ENCODE peak calls at places on chromosomes 4 and X, in nine cellular contexts. V is suprapubic skin; Y is fibroblast of pulmonary artery; H is SK-N-SH; J is GM06990; A is CD8-positive, alpha-beta T cell; C is heart right ventricle; E is thyroid gland; R is GM12865. M is an unnamed sample.

GRCh38 chr4:117264072-117264471 is 178.7 kb upstream of the TRAM1L1 start:
- DNase-seq in V (no peak), R (no peak), H (no peak), Y (no peak), C (no peak), J (no peak), A (no peak), E (no peak), M (no peak)

GRCh38 chrX:103607385-103608304 is at the start of gene TCEAL3:
- DNase-seq in H (peak), J (peak), E (peak), C (peak), Y (peak), R (peak), V (peak), A (peak), M (no peak)

GRCh38 chrX:117895418-117895817 is 221.2 kb downstream of the KLHL13 start:
- DNase-seq in V (no peak), J (peak), A (no peak), C (no peak), H (no peak), E (no peak), R (peak), Y (no peak), M (no peak)

GRCh38 chrX:129737921-129738320 is 858 bp upstream of the XPNPEP2 start:
- DNase-seq in R (peak), Y (no peak), E (no peak), J (no peak), A (no peak), H (no peak), V (peak), C (no peak), M (no peak)

GRCh38 chrX:150771116-150771515 is 77.9 kb downstream of the MTMR1 start:
- DNase-seq in J (no peak), A (no peak), E (no peak), C (no peak), Y (no peak), V (no peak), R (no peak), H (no peak), M (no peak)

GRCh38 chr4:153159016-153159415 is 45.2 kb upstream of the TRIM2 start:
- DNase-seq in Y (no peak), E (no peak), H (no peak), C (no peak), J (no peak), V (no peak), R (no peak), A (no peak), M (no peak)

GRCh38 chr4:47104986-47105385 is 73.6 kb downstream of the GABRB1 start:
- DNase-seq in V (no peak), C (no peak), R (no peak), A (no peak), Y (peak), E (no peak), J (no peak), H (no peak), M (no peak)

GRCh38 chr4:8414377-8414776 is 26.1 kb downstream of the ACOX3 start:
- DNase-seq in R (no peak), J (no peak), Y (no peak), C (no peak), E (no peak), A (no peak), V (no peak), H (no peak), M (no peak)

GRCh38 chr4:133390198-133390855 is 241.2 kb downstream of the PCDH10 start:
- DNase-seq in R (peak), J (no peak), C (no peak), A (no peak), H (no peak), E (no peak), V (no peak), Y (no peak), M (no peak)

GRCh38 chrX:134148293-134148692 is 88.7 kb upstream of the CCDC160 start:
- DNase-seq in E (no peak), V (no peak), R (no peak), J (no peak), A (no peak), Y (no peak), H (no peak), C (no peak), M (no peak)

GRCh38 chr4:76950052-76950845 is 697 bp downstream of the SEPTIN11 start:
- DNase-seq in Y (peak), E (peak), J (peak), A (peak), V (peak), R (peak), C (peak), H (peak), M (no peak)

GRCh38 chr4:48944252-48944651 is 37.7 kb upstream of the OCIAD2 start:
- DNase-seq in A (no peak), V (no peak), R (no peak), H (no peak), E (peak), C (no peak), J (no peak), Y (peak), M (no peak)

GRCh38 chrX:16196829-16197228 is 29.5 kb downstream of the MAGEB17 start:
- DNase-seq in J (no peak), Y (no peak), A (no peak), V (no peak), C (no peak), E (no peak), H (no peak), R (no peak), M (no peak)

GRCh38 chr4:38499101-38499500 is 164.9 kb upstream of the KLF3 start:
- DNase-seq in C (no peak), V (no peak), J (no peak), E (no peak), H (no peak), R (no peak), Y (no peak), A (no peak), M (no peak)

GRCh38 chr4:123398803-123399637 is 2.4 kb downstream of the SPRY1 start:
- DNase-seq in H (peak), C (peak), R (peak), Y (peak), J (peak), V (peak), E (peak), A (peak), M (no peak)

GRCh38 chr4:54802336-54802735 is 144.6 kb downstream of the KIT start:
- DNase-seq in E (no peak), R (no peak), J (no peak), A (no peak), Y (no peak), H (no peak), C (no peak), V (no peak), M (no peak)

GRCh38 chrX:9482408-9482807 is 17.6 kb downstream of the TBL1X start:
- DNase-seq in Y (no peak), H (no peak), E (no peak), J (no peak), R (peak), C (no peak), V (no peak), A (no peak), M (no peak)

GRCh38 chrX:9785944-9786741 is at the start of gene SHROOM2:
- DNase-seq in E (peak), J (no peak), R (no peak), A (no peak), Y (peak), C (no peak), H (peak), V (no peak), M (no peak)

GRCh38 chrX:115892056-115892708 is 278.4 kb upstream of the AGTR2 start:
- DNase-seq in H (no peak), A (no peak), J (no peak), E (no peak), Y (no peak), V (no peak), R (no peak), C (no peak), M (no peak)

DNA sequence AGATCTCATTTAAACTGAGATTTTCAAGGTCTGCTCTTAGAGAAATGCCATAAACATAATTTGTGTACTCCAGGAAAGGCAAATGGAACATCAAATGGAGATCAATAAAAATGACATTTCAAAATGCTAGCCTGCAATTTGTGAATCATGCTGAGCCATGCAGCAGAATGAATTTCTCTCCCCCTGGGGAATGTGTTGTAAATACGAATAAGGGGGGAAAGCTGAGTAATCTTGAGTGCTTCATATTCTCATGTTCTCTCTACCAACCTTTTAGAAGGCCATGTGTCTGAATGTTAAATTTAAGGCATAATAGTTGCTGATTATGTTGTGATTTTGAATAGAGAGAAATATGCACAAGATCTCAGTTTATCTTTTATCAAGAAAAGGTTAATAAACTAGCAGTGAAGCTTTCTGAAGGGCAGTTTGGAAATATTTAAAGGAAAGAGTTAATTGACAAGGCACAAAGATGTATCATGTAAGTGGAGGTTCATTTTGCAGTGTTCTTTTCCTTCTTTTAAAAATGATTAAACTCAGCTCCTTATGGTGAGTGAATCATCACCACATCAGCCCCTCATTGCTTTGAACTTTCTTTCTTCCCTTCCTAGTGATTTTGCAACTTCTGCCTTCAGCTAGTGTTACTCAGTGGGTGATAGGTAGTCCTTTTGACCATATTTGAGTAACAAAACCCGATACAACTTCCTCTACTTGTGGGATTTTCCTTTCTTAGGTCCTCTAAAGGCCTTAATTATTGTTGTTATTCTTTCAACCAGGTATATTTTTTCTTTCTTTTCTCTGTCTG is 8.0 kb downstream of the ZCCHC4 start:
- DNase-seq in R (no peak), J (no peak), Y (peak), E (no peak), A (no peak), H (no peak), V (no peak), C (no peak), M (peak)
- H3K4me3 ChIP-seq in R (no peak), J (no peak), Y (no peak), E (no peak), A (no peak), H (no peak), V (no peak), C (no peak), M (peak)

DNA sequence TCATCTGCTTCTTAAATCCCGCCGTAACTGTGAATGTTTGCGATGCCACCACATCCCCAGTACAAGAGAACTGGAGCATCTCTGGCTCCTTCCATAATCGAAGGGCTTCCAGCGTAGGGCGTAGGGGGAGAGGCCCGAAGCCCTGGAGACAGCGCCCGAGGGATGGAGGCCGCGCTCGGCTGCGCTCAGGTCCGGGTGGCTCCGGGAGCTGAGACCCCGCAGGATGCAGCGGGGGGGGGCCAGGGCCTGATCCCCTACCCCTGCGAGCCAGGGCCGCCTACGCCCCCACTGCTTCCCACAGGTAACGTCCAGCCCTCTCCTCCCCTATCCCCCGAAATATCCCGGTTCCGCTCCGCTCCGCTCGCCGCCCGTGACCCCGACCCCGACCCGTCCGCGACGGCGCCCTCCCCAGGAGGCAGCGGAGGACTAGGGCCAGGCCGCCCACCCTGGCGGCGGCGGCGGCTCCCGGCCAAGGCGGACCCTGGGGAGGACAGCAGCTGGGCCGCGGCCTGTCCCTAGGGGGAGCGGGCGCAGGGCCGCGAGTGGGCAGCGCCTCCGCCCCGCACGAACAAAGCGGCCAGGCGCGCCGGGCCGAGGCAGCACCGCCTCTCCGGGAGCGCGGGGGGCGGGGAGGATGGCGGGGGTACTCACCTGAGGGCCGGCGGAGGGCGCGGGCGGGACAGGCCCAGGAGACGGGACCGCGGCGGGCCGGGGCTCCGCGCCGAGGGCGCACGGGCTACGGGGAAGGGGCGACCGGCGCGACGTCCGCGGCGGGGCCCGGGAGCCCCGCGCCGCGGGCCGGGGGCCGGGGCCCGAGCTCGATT is 720 bp downstream of the WDFY3 start:
- DNase-seq in R (peak), A (no peak), V (peak), Y (peak), H (peak), E (peak), C (peak), J (no peak), M (no peak)
- TF ChIP-seq CTCF in R (no peak), A (no peak), V (no peak), Y (no peak), H (peak), E (peak), C (no peak), J (no peak), M (peak)

GRCh38 chr4:101856149-101856548 is 65.6 kb downstream of the BANK1 start:
- DNase-seq in Y (no peak), H (no peak), E (no peak), V (no peak), J (no peak), A (no peak), R (no peak), C (no peak), M (no peak)
- H3K4me3 ChIP-seq in Y (no peak), H (no peak), E (no peak), V (no peak), J (no peak), A (no peak), R (no peak), C (no peak), M (no peak)

GRCh38 chrX:120522820-120523219 is 37.9 kb downstream of the CUL4B start:
- DNase-seq in V (no peak), Y (no peak), J (no peak), E (no peak), R (no peak), H (no peak), C (no peak), A (no peak), M (no peak)
- TF ChIP-seq CTCF in V (no peak), Y (no peak), J (no peak), E (no peak), R (no peak), H (peak), C (no peak), A (no peak), M (no peak)

DNA sequence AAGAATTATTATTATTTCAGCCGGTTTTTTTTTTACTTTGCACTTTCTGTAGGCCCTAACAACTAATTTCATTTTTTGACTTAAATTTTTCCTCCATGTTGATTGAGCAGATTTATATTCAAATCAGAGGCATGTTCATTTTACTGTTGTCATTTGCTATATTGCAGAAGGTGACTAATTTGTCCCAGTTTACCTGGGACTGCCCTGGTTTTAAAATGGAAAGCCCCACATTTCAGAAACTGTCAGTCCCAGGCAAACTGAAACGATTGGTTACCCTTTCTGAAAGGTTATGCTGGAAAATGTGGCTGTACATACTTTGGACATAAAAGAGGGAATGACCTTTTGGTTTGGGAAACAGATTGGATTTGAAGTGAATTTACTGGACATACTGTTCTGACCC is 160.0 kb downstream of the SPCS3 start:
- DNase-seq in A (no peak), E (no peak), V (no peak), J (no peak), C (no peak), R (peak), H (no peak), Y (no peak), M (no peak)
- H3K4me3 ChIP-seq in A (no peak), E (no peak), V (no peak), J (no peak), C (no peak), R (no peak), H (no peak), Y (no peak), M (no peak)

M was measured in epithelial cell of proximal tubule.